ENCODE peak calls at places on chromosomes 13 and 19, in six cellular contexts. M is NCI-H2081; Y is effector CD8-positive, alpha-beta T cell; O is thoracic aorta; P is NT2/D1; X is AG09319. F is an unnamed sample.

GRCh38 chr19:45492627-45493470 is 4.0 kb downstream of the RTN2 start:
- DNase-seq in M (no peak), Y (no peak), O (no peak), P (no peak), X (peak), F (no peak)

GRCh38 chr19:39817888-39818561 is 15.9 kb downstream of the DYRK1B start:
- DNase-seq in M (no peak), Y (no peak), O (no peak), P (no peak), X (no peak), F (no peak)

GRCh38 chr13:26600345-26600761 is 42.9 kb downstream of the WASF3 start:
- DNase-seq in M (no peak), Y (no peak), O (no peak), P (no peak), X (no peak), F (no peak)

GRCh38 chr13:106182404-106182803 is 353.1 kb downstream of the EFNB2 start:
- DNase-seq in M (no peak), Y (no peak), O (no peak), P (no peak), X (peak), F (no peak)

GRCh38 chr19:39370735-39371134 is 20.2 kb downstream of the PAF1 start:
- DNase-seq in M (no peak), Y (no peak), O (no peak), P (no peak), X (no peak), F (no peak)

GRCh38 chr19:37470216-37470615 is 1.1 kb downstream of the ZNF570 start:
- DNase-seq in M (no peak), Y (no peak), O (no peak), P (no peak), X (no peak), F (no peak)

GRCh38 chr19:45278087-45278486 is 27.0 kb downstream of the MARK4 start:
- DNase-seq in M (no peak), Y (no peak), O (no peak), P (no peak), X (no peak), F (no peak)

GRCh38 chr13:52377898-52378297 is 28.1 kb downstream of the THSD1 start:
- DNase-seq in M (no peak), Y (no peak), O (no peak), P (no peak), X (no peak), F (no peak)

GRCh38 chr19:19661675-19662251 is 1.7 kb downstream of the ATP13A1 start:
- DNase-seq in M (no peak), Y (no peak), O (no peak), P (no peak), X (no peak), F (no peak)

GRCh38 chr19:4357095-4357797 is 13.9 kb downstream of the MPND start:
- DNase-seq in M (no peak), Y (no peak), O (no peak), P (no peak), X (no peak), F (no peak)

GRCh38 chr19:16115309-16116039 is 3.8 kb downstream of the RAB8A start:
- DNase-seq in M (no peak), Y (no peak), O (no peak), P (no peak), X (no peak), F (no peak)

GRCh38 chr13:50291611-50292010 is 276.4 kb downstream of the KCNRG start:
- DNase-seq in M (no peak), Y (no peak), O (no peak), P (no peak), X (no peak), F (no peak)

GRCh38 chr13:37775871-37776270 is 93.7 kb downstream of the TRPC4 start:
- DNase-seq in M (no peak), Y (no peak), O (no peak), P (no peak), X (no peak), F (no peak)

GRCh38 chr19:2048959-2049740 is 1.9 kb downstream of the MKNK2 start:
- DNase-seq in M (no peak), Y (no peak), O (no peak), P (no peak), X (no peak), F (no peak)

GRCh38 chr13:21837841-21838551 is 167.1 kb downstream of the FGF9 start:
- DNase-seq in M (no peak), Y (no peak), O (no peak), P (no peak), X (no peak), F (no peak)

F was measured in iPS DF 6.9.